ENCODE peak calls at places on chromosomes 4 and X, in four cellular contexts. N is endothelial cell of umbilical vein, Z is HepG2, O is GM12878. W is an unnamed sample.

GRCh38 chr4:5573965-5574364 is 134.4 kb downstream of the EVC2 start:
- DNase-seq in O (no peak), Z (no peak), N (no peak), W (no peak)

GRCh38 chr4:155079866-155080265 is 128.6 kb upstream of the NPY2R start:
- DNase-seq in N (peak), O (no peak), Z (no peak), W (no peak)

GRCh38 chrX:65697915-65698796 is 30.7 kb downstream of the MSN start:
- DNase-seq in Z (no peak), N (peak), O (peak), W (peak)

GRCh38 chr4:116480486-116480990 is 604.8 kb downstream of the TRAM1L1 start:
- DNase-seq in O (no peak), N (no peak), Z (no peak), W (no peak)

GRCh38 chrX:27336466-27337091 is 126.6 kb downstream of the PPP4R3C start:
- DNase-seq in Z (peak), N (peak), O (no peak), W (peak)

GRCh38 chr4:39648827-39649558 is 10.3 kb upstream of the SMIM14 start:
- DNase-seq in Z (no peak), N (no peak), O (no peak), W (no peak)

GRCh38 chrX:131621650-131622049 is 77.8 kb downstream of the OR13H1 start:
- DNase-seq in O (no peak), Z (no peak), N (no peak), W (no peak)

GRCh38 chr4:21248336-21248735 is 548.1 kb downstream of the PACRGL start:
- DNase-seq in N (no peak), O (no peak), Z (no peak), W (no peak)

GRCh38 chr4:133775881-133776280 is 425.7 kb downstream of the PABPC4L start:
- DNase-seq in N (no peak), Z (no peak), O (no peak), W (no peak)

GRCh38 chr4:135775909-135776308 is 1574.3 kb upstream of the PABPC4L start:
- DNase-seq in Z (no peak), O (no peak), N (no peak), W (no peak)

GRCh38 chr4:159006202-159006601 is 96.7 kb upstream of the RAPGEF2 start:
- DNase-seq in O (no peak), N (no peak), Z (peak), W (no peak)

GRCh38 chr4:89222171-89222570 is 85.4 kb downstream of the GPRIN3 start:
- DNase-seq in N (no peak), O (peak), Z (no peak), W (no peak)

GRCh38 chr4:1767770-1768366 is 25.2 kb upstream of the FGFR3 start:
- DNase-seq in Z (peak), O (no peak), N (peak), W (peak)

GRCh38 chr4:8046925-8047541 is 107.4 kb upstream of the AFAP1 start:
- DNase-seq in Z (no peak), N (no peak), O (no peak), W (no peak)

GRCh38 chr4:31045724-31046318 is 325.7 kb downstream of the PCDH7 start:
- DNase-seq in O (no peak), Z (no peak), N (peak), W (no peak)

GRCh38 chr4:165308606-165309005 is 18.9 kb upstream of the MSMO1 start:
- DNase-seq in Z (no peak), O (no peak), N (no peak), W (no peak)

GRCh38 chrX:69424910-69425309 is 79.2 kb upstream of the NALF2 start:
- DNase-seq in Z (no peak), O (no peak), N (no peak), W (no peak)

GRCh38 chr4:142698541-142698940 is 147.6 kb downstream of the INPP4B start:
- DNase-seq in N (no peak), Z (no peak), O (no peak), W (no peak)

GRCh38 chr4:20565075-20565721 is 135.1 kb upstream of the PACRGL start:
- DNase-seq in O (no peak), Z (no peak), N (peak), W (no peak)

DNA sequence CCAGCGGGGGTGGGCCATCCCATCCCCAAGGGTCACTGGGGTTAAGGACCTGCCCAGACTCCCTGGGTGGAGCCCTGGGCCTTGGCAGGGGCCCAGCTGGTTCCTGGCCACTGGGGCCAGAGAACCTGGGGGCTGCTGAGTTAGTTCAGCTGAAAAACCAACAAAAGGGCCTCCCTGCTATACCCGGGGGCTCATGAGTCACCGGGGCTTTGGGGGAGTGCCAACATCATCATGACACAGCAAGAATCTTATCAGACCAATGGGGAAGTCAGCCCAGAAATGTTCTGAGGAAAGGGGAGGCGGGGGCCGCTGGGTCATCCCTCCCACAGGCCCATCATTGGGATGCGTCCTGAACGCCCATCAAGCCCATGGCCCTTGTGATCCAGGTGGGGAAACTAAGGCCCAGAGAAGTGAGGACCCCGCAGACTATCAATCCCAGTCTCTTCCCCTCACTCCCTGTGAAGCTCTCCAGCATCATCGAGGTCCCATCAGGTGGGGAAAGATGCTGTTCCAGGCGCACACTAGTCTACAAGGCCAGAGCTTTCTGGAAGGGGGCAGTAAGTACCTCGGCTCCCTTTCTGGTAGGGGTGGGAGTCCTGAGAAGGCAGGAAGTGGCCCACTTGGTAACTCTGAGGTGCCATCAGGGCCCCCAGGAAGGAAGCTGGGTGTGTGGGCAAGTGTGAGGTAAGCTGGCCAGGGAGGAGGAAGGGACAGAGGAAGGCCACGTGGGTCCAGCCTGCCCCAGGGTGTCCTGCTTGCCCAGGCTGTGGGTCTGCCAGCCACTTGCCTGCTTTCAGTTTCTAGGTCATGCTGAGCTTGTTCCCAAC is 4.5 kb downstream of the G6PD start:
- DNase-seq in N (peak), Z (peak), O (no peak), W (peak)
- TF ChIP-seq MYC in N (no peak), Z (peak), O (no peak), W (peak)

GRCh38 chr4:124948976-124949597 is 236.6 kb upstream of the ANKRD50 start:
- DNase-seq in N (peak), O (no peak), Z (no peak), W (no peak)
- H2AFZ ChIP-seq in N (peak), O (no peak), Z (no peak), W (no peak)

DNA sequence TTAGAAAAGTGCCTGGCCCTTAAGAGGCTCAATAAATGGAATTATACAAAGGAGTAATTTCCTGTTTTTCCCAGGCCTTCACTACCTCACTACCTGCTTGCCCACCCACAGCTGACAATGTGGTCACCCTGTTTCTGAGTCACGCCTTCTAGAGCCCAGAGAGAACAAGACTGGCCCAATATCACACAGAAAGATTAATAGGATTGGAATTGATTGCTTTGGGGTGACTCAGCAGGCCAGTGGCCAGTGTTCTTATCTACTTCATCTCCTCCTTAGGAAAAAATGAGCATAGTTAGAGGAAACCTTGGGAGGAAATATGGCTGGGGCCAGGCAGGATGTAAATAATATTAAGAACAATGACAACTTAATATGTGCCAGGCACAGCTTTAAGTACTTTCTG is 4.5 kb upstream of the FGF16 start:
- DNase-seq in O (no peak), Z (peak), N (peak), W (no peak)
- TF ChIP-seq MYC in O (no peak), Z (no peak), N (no peak), W (no peak)

GRCh38 chr4:86891785-86892638 is at the start of gene C4orf36:
- DNase-seq in N (peak), O (no peak), Z (no peak), W (peak)
- H2AFZ ChIP-seq in N (peak), O (peak), Z (peak), W (peak)

GRCh38 chrX:48490661-48491060 is 14.7 kb downstream of the FTSJ1 start:
- DNase-seq in N (no peak), O (no peak), Z (no peak), W (no peak)

GRCh38 chrX:48488034-48488433 is 12.0 kb downstream of the FTSJ1 start:
- DNase-seq in O (no peak), N (no peak), Z (no peak), W (no peak)

GRCh38 chrX:48489296-48489695 is 13.3 kb downstream of the FTSJ1 start:
- DNase-seq in Z (no peak), N (no peak), O (no peak), W (no peak)

GRCh38 chrX:48489892-48490291 is 13.9 kb downstream of the FTSJ1 start:
- DNase-seq in Z (no peak), N (no peak), O (no peak), W (no peak)

DNA sequence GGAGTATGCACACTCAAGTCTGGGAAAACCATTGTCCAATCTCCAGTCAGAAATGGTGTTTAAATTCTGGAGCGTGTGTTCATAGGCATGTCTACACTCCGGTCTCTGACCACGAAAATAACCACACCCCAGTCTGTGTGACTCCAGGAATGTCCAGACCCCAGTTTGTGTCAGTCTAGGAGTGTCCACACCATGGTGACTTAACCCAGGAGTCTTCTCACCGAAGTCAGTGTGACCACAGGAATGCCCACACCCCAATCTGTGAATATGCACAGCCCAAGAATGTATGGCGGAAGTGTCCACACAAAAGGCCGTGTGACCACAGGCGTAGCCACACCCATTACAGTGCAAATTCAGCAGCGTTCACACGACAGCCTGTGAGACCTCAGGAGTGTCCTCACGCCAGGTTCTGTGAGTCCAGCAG is 11.4 kb downstream of the FTSJ1 start:
- DNase-seq in N (no peak), Z (peak), O (no peak), W (peak)
- TF ChIP-seq MYC in N (no peak), Z (no peak), O (no peak), W (peak)

GRCh38 chrX:140503714-140504351 is 1.0 kb downstream of the SOX3 start:
- DNase-seq in N (peak), Z (no peak), O (no peak), W (no peak)
- H2AFZ ChIP-seq in N (no peak), Z (no peak), O (no peak), W (no peak)

GRCh38 chr4:14254252-14254651 is 626.7 kb upstream of the BOD1L1 start:
- DNase-seq in N (peak), Z (no peak), O (no peak), W (no peak)
- TF ChIP-seq MYC in N (no peak), Z (no peak), O (no peak), W (no peak)

GRCh38 chrX:153802513-153803045 is 8.1 kb downstream of the SSR4 start:
- DNase-seq in Z (no peak), O (no peak), N (no peak), W (peak)
- H2AFZ ChIP-seq in Z (no peak), O (no peak), N (no peak), W (no peak)

GRCh38 chr4:101667348-101667747 is 123.2 kb upstream of the BANK1 start:
- DNase-seq in N (no peak), O (no peak), Z (no peak), W (no peak)
- TF ChIP-seq MYC in N (no peak), O (no peak), Z (no peak), W (no peak)

DNA sequence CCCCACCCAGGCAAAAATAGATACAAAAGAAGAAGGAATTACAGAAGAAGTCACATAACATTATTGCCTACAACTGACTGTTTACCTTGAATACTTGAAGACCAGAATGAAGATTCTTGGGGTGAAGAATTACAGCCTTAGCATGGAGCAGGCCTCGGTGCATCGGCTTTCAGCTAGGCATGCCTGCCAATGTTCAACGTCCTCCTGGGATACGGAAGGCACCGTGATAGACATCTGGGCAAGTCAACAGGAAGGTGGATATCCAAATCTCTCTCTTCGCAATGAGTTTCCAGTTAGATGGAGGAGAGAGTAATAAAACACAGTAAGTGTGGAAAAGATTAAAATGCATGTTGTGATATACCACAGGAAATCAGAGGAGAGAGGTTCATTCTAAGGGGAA is 316.1 kb downstream of the TRIML1 start:
- DNase-seq in Z (peak), N (no peak), O (no peak), W (no peak)
- H2AFZ ChIP-seq in Z (peak), N (no peak), O (no peak), W (no peak)

W was measured in K562.